ENCODE peak calls at places on chromosome 14, in eight cellular contexts. One of them, this sample, is unnamed. For H3K27me3, the result is how much of the 10 kb centered on the place peaks cover.

GRCh38 chr14:78071016-78071549 is 99.1 kb upstream of the NRXN3 start:
- DNase-seq in MG63: no peak
- DNase-seq in CD8-positive, alpha-beta T cell: no peak
- DNase-seq in effector memory CD4-positive, alpha-beta T cell: no peak
- DNase-seq in brain microvascular endothelial cell: no peak
- DNase-seq in MM.1S: no peak
- DNase-seq in GM23338: no peak
- DNase-seq in HCT116: no peak
- DNase-seq in this sample: no peak

GRCh38 chr14:91901449-91902250 is 34.3 kb upstream of the TC2N start:
- DNase-seq in MG63: no peak
- DNase-seq in effector memory CD4-positive, alpha-beta T cell: no peak
- DNase-seq in brain microvascular endothelial cell: no peak
- DNase-seq in CD8-positive, alpha-beta T cell: no peak
- DNase-seq in MM.1S: no peak
- DNase-seq in GM23338: no peak
- DNase-seq in HCT116: no peak
- DNase-seq in this sample: no peak

GRCh38 chr14:96016761-96017160 is 22.4 kb upstream of the C14orf132 start:
- DNase-seq in effector memory CD4-positive, alpha-beta T cell: no peak
- DNase-seq in MM.1S: no peak
- DNase-seq in MG63: no peak
- DNase-seq in GM23338: no peak
- DNase-seq in HCT116: no peak
- DNase-seq in CD8-positive, alpha-beta T cell: no peak
- DNase-seq in brain microvascular endothelial cell: no peak
- DNase-seq in this sample: no peak

GRCh38 chr14:102693006-102693755 is 84.1 kb upstream of the TRAF3 start:
- DNase-seq in HCT116: no peak
- DNase-seq in effector memory CD4-positive, alpha-beta T cell: no peak
- DNase-seq in MM.1S: no peak
- DNase-seq in MG63: no peak
- DNase-seq in CD8-positive, alpha-beta T cell: no peak
- DNase-seq in brain microvascular endothelial cell: no peak
- DNase-seq in GM23338: peak
- DNase-seq in this sample: peak

GRCh38 chr14:72643317-72643801 is 250.5 kb downstream of the DPF3 start:
- DNase-seq in brain microvascular endothelial cell: peak
- DNase-seq in MM.1S: no peak
- DNase-seq in HCT116: no peak
- DNase-seq in CD8-positive, alpha-beta T cell: no peak
- DNase-seq in effector memory CD4-positive, alpha-beta T cell: no peak
- DNase-seq in GM23338: no peak
- DNase-seq in MG63: peak
- DNase-seq in this sample: no peak

GRCh38 chr14:61472801-61473376 is 151.5 kb downstream of the PRKCH start:
- DNase-seq in CD8-positive, alpha-beta T cell: peak
- DNase-seq in brain microvascular endothelial cell: peak
- DNase-seq in MM.1S: no peak
- DNase-seq in effector memory CD4-positive, alpha-beta T cell: peak
- DNase-seq in MG63: no peak
- DNase-seq in GM23338: no peak
- DNase-seq in HCT116: no peak
- DNase-seq in this sample: no peak

GRCh38 chr14:29111554-29111953 is 345.0 kb downstream of the FOXG1 start:
- DNase-seq in MG63: no peak
- DNase-seq in GM23338: peak
- DNase-seq in effector memory CD4-positive, alpha-beta T cell: no peak
- DNase-seq in brain microvascular endothelial cell: no peak
- DNase-seq in MM.1S: no peak
- DNase-seq in HCT116: no peak
- DNase-seq in CD8-positive, alpha-beta T cell: no peak
- DNase-seq in this sample: no peak

GRCh38 chr14:43786066-43786762 is 720.9 kb downstream of the FSCB start:
- DNase-seq in MG63: no peak
- DNase-seq in HCT116: no peak
- DNase-seq in CD8-positive, alpha-beta T cell: no peak
- DNase-seq in brain microvascular endothelial cell: no peak
- DNase-seq in GM23338: no peak
- DNase-seq in MM.1S: no peak
- DNase-seq in effector memory CD4-positive, alpha-beta T cell: no peak
- DNase-seq in this sample: no peak

GRCh38 chr14:24921903-24922302 is 128.0 kb downstream of the STXBP6 start:
- DNase-seq in MG63: no peak
- DNase-seq in CD8-positive, alpha-beta T cell: no peak
- DNase-seq in effector memory CD4-positive, alpha-beta T cell: no peak
- DNase-seq in HCT116: no peak
- DNase-seq in MM.1S: no peak
- DNase-seq in GM23338: no peak
- DNase-seq in brain microvascular endothelial cell: peak
- DNase-seq in this sample: no peak

GRCh38 chr14:71209888-71210287 is 302.6 kb downstream of the PCNX1 start:
- DNase-seq in GM23338: no peak
- DNase-seq in MG63: no peak
- DNase-seq in CD8-positive, alpha-beta T cell: no peak
- DNase-seq in HCT116: no peak
- DNase-seq in effector memory CD4-positive, alpha-beta T cell: no peak
- DNase-seq in MM.1S: no peak
- DNase-seq in brain microvascular endothelial cell: no peak
- DNase-seq in this sample: no peak

GRCh38 chr14:103127861-103128598 is 4.8 kb downstream of the TNFAIP2 start:
- DNase-seq in GM23338: no peak
- DNase-seq in brain microvascular endothelial cell: no peak
- DNase-seq in HCT116: no peak
- DNase-seq in effector memory CD4-positive, alpha-beta T cell: no peak
- DNase-seq in MM.1S: no peak
- DNase-seq in MG63: no peak
- DNase-seq in CD8-positive, alpha-beta T cell: no peak
- DNase-seq in this sample: peak

GRCh38 chr14:64680013-64680674 is 24.1 kb upstream of the PLEKHG3 start:
- DNase-seq in MG63: peak
- DNase-seq in brain microvascular endothelial cell: no peak
- DNase-seq in effector memory CD4-positive, alpha-beta T cell: no peak
- DNase-seq in HCT116: no peak
- DNase-seq in GM23338: no peak
- DNase-seq in CD8-positive, alpha-beta T cell: no peak
- DNase-seq in MM.1S: no peak
- DNase-seq in this sample: no peak

GRCh38 chr14:99621948-99622347 is 17.9 kb upstream of the CCDC85C start:
- DNase-seq in HCT116: no peak
- DNase-seq in GM23338: no peak
- DNase-seq in MG63: no peak
- DNase-seq in brain microvascular endothelial cell: no peak
- DNase-seq in MM.1S: no peak
- DNase-seq in CD8-positive, alpha-beta T cell: no peak
- DNase-seq in effector memory CD4-positive, alpha-beta T cell: no peak
- DNase-seq in this sample: no peak

GRCh38 chr14:93015039-93015438 is 92.1 kb downstream of the CHGA start:
- DNase-seq in brain microvascular endothelial cell: no peak
- DNase-seq in GM23338: no peak
- DNase-seq in effector memory CD4-positive, alpha-beta T cell: no peak
- DNase-seq in MG63: no peak
- DNase-seq in MM.1S: no peak
- DNase-seq in HCT116: no peak
- DNase-seq in CD8-positive, alpha-beta T cell: no peak
- DNase-seq in this sample: no peak

GRCh38 chr14:104934380-104934733 is 9.7 kb downstream of the PLD4 start:
- DNase-seq in effector memory CD4-positive, alpha-beta T cell: no peak
- DNase-seq in MM.1S: no peak
- DNase-seq in CD8-positive, alpha-beta T cell: no peak
- DNase-seq in brain microvascular endothelial cell: no peak
- DNase-seq in HCT116: no peak
- DNase-seq in MG63: no peak
- DNase-seq in GM23338: no peak
- DNase-seq in this sample: peak
- H3K27me3 ChIP-seq in effector memory CD4-positive, alpha-beta T cell: under half
- H3K27me3 ChIP-seq in MM.1S: under half
- H3K27me3 ChIP-seq in CD8-positive, alpha-beta T cell: under half
- H3K27me3 ChIP-seq in brain microvascular endothelial cell: under half
- H3K27me3 ChIP-seq in HCT116: under half
- H3K27me3 ChIP-seq in MG63: under half
- H3K27me3 ChIP-seq in GM23338: half or more
- H3K27me3 ChIP-seq in this sample: under half

GRCh38 chr14:76997257-76997970 is 31.1 kb downstream of the IRF2BPL start:
- DNase-seq in effector memory CD4-positive, alpha-beta T cell: no peak
- DNase-seq in HCT116: no peak
- DNase-seq in GM23338: no peak
- DNase-seq in MG63: no peak
- DNase-seq in CD8-positive, alpha-beta T cell: no peak
- DNase-seq in MM.1S: no peak
- DNase-seq in brain microvascular endothelial cell: no peak
- DNase-seq in this sample: no peak

GRCh38 chr14:77000340-77001235 is 27.9 kb downstream of the IRF2BPL start:
- DNase-seq in HCT116: no peak
- DNase-seq in brain microvascular endothelial cell: no peak
- DNase-seq in GM23338: peak
- DNase-seq in MM.1S: peak
- DNase-seq in CD8-positive, alpha-beta T cell: no peak
- DNase-seq in effector memory CD4-positive, alpha-beta T cell: no peak
- DNase-seq in MG63: no peak
- DNase-seq in this sample: peak

GRCh38 chr14:76996563-76997146 is 31.9 kb downstream of the IRF2BPL start:
- DNase-seq in CD8-positive, alpha-beta T cell: no peak
- DNase-seq in effector memory CD4-positive, alpha-beta T cell: no peak
- DNase-seq in HCT116: no peak
- DNase-seq in brain microvascular endothelial cell: no peak
- DNase-seq in MG63: no peak
- DNase-seq in MM.1S: no peak
- DNase-seq in GM23338: no peak
- DNase-seq in this sample: no peak

GRCh38 chr14:76995279-76996035 is 33.1 kb downstream of the IRF2BPL start:
- DNase-seq in MG63: no peak
- DNase-seq in GM23338: no peak
- DNase-seq in MM.1S: no peak
- DNase-seq in HCT116: no peak
- DNase-seq in brain microvascular endothelial cell: no peak
- DNase-seq in effector memory CD4-positive, alpha-beta T cell: no peak
- DNase-seq in CD8-positive, alpha-beta T cell: no peak
- DNase-seq in this sample: no peak

DNA sequence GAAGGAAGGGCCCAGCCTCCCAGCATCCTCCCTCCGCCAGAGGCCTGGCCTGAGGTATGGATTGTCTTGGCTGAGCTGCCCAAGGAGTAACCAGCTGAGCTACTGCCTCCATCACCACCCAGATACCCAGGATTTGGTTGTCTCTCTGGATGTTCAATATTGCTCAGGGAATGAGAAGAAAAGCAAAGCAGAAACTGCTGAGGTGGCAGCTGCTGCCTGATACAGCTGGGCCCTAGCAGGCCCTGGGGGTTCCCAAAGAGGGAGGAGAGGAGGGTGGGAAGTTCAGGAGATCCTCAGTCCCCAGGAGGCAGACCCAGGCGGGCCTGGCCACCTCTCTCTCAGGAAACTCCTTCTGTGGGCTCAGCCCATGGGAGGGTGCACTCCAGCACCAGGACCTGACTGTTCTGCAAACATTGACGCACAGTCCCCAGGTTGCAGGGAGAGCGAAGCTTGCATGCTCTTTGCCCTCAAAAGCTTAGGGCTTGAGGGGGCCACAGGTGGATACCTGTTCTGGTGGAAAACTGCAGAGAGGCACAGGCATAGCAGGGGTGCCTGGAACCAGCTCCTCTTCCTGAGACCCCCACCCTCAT is 29.6 kb downstream of the IRF2BPL start:
- DNase-seq in CD8-positive, alpha-beta T cell: no peak
- DNase-seq in brain microvascular endothelial cell: no peak
- DNase-seq in HCT116: no peak
- DNase-seq in GM23338: no peak
- DNase-seq in effector memory CD4-positive, alpha-beta T cell: no peak
- DNase-seq in MG63: no peak
- DNase-seq in MM.1S: no peak
- DNase-seq in this sample: no peak
- H3K27me3 ChIP-seq in CD8-positive, alpha-beta T cell: under half
- H3K27me3 ChIP-seq in brain microvascular endothelial cell: under half
- H3K27me3 ChIP-seq in HCT116: under half
- H3K27me3 ChIP-seq in GM23338: under half
- H3K27me3 ChIP-seq in effector memory CD4-positive, alpha-beta T cell: under half
- H3K27me3 ChIP-seq in MG63: under half
- H3K27me3 ChIP-seq in MM.1S: under half
- H3K27me3 ChIP-seq in this sample: under half

DNA sequence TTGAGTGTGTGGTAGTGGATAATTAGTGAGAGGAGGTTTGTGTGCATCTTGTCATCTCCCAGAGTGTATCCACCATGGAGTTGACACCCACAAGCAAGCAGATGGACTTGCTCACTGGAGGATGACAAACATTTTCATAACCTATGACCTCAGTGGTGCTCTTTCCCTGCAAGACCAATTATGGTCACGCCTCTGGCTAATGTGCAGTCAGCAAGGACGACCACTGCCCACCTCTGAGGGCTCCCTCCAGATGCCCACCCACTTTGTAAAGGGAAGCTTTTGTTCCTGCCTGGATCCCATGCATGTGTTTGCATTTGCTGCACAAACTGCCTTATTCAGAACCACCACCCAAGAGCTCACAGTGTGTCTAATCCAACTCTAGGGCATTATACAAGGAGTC is 982.8 kb downstream of the TMEM121 start:
- DNase-seq in effector memory CD4-positive, alpha-beta T cell: no peak
- DNase-seq in MG63: no peak
- DNase-seq in CD8-positive, alpha-beta T cell: no peak
- DNase-seq in HCT116: no peak
- DNase-seq in brain microvascular endothelial cell: no peak
- DNase-seq in GM23338: no peak
- DNase-seq in MM.1S: no peak
- DNase-seq in this sample: no peak
- H3K27me3 ChIP-seq in effector memory CD4-positive, alpha-beta T cell: under half
- H3K27me3 ChIP-seq in MG63: under half
- H3K27me3 ChIP-seq in CD8-positive, alpha-beta T cell: under half
- H3K27me3 ChIP-seq in HCT116: under half
- H3K27me3 ChIP-seq in brain microvascular endothelial cell: under half
- H3K27me3 ChIP-seq in GM23338: under half
- H3K27me3 ChIP-seq in MM.1S: under half
- H3K27me3 ChIP-seq in this sample: under half

GRCh38 chr14:36264107-36264506 is 56.3 kb downstream of the MBIP start:
- DNase-seq in CD8-positive, alpha-beta T cell: no peak
- DNase-seq in brain microvascular endothelial cell: no peak
- DNase-seq in effector memory CD4-positive, alpha-beta T cell: no peak
- DNase-seq in GM23338: no peak
- DNase-seq in HCT116: no peak
- DNase-seq in MG63: no peak
- DNase-seq in MM.1S: no peak
- DNase-seq in this sample: no peak
- H3K27me3 ChIP-seq in CD8-positive, alpha-beta T cell: under half
- H3K27me3 ChIP-seq in brain microvascular endothelial cell: under half
- H3K27me3 ChIP-seq in effector memory CD4-positive, alpha-beta T cell: under half
- H3K27me3 ChIP-seq in GM23338: under half
- H3K27me3 ChIP-seq in HCT116: under half
- H3K27me3 ChIP-seq in MG63: under half
- H3K27me3 ChIP-seq in MM.1S: under half
- H3K27me3 ChIP-seq in this sample: under half